ENCODE peak calls at places on chromosome 9, in four cellular contexts. C is stimulated activated naive CD8-positive, alpha-beta T cell treated with anti-CD3 and anti-CD28 coated beads, Interleukin-15, amount 100 ng/mL, for 72 hours; J is omental fat pad; I is GM06990. O is an unnamed sample.

GRCh38 chr9:36423196-36423595 is 23.1 kb upstream of the RNF38 start:
- DNase-seq in C (no peak), J (no peak), I (no peak), O (no peak)

GRCh38 chr9:119370816-119371215 is 1.6 kb upstream of the BRINP1 start:
- DNase-seq in C (no peak), J (no peak), I (no peak), O (peak; percentile 2)

GRCh38 chr9:127169507-127169883 is 47.1 kb upstream of the ANGPTL2 start:
- DNase-seq in C (no peak), J (no peak), I (no peak), O (no peak)

GRCh38 chr9:70588999-70589398 is 174.5 kb upstream of the KLF9 start:
- DNase-seq in C (no peak), J (no peak), I (no peak), O (no peak)

GRCh38 chr9:12739014-12739413 is 35.8 kb upstream of the LURAP1L start:
- DNase-seq in C (no peak), J (no peak), I (no peak), O (no peak)

GRCh38 chr9:85527331-85528015 is 214.3 kb downstream of the AGTPBP1 start:
- DNase-seq in C (no peak), J (no peak), I (no peak), O (no peak)

GRCh38 chr9:93467062-93467416 is 13.7 kb upstream of the FAM120AOS start:
- DNase-seq in C (no peak), J (no peak), I (no peak), O (no peak)

GRCh38 chr9:124135813-124136365 is 121.9 kb upstream of the NEK6 start:
- DNase-seq in C (no peak), J (no peak), I (no peak), O (no peak)

GRCh38 chr9:115845648-115846312 is 307.8 kb upstream of the PAPPA start:
- DNase-seq in C (no peak), J (no peak), I (no peak), O (no peak)

GRCh38 chr9:35847786-35848185 is 18.8 kb downstream of the TMEM8B start:
- DNase-seq in C (no peak), J (no peak), I (no peak), O (no peak)

GRCh38 chr9:3873818-3874217 is 348.0 kb upstream of the RFX3 start:
- DNase-seq in C (no peak), J (no peak), I (no peak), O (no peak)

GRCh38 chr9:68731857-68732256 is 26.8 kb downstream of the PIP5K1B start:
- DNase-seq in C (no peak), J (no peak), I (no peak), O (no peak)

GRCh38 chr9:85162822-85163221 is 493.3 kb downstream of the NTRK2 start:
- DNase-seq in C (no peak), J (no peak), I (no peak), O (no peak)

GRCh38 chr9:86807577-86807976 is 139.7 kb downstream of the GAS1 start:
- DNase-seq in C (no peak), J (no peak), I (no peak), O (no peak)

GRCh38 chr9:36828574-36829141 is 205.4 kb downstream of the PAX5 start:
- DNase-seq in C (no peak), J (no peak), I (no peak), O (no peak)

GRCh38 chr9:15349892-15350761 is 43.1 kb upstream of the TTC39B start:
- DNase-seq in C (no peak), J (no peak), I (no peak), O (no peak)

GRCh38 chr9:115267788-115268187 is 149.8 kb upstream of the TNC start:
- DNase-seq in C (no peak), J (no peak), I (no peak), O (no peak)

GRCh38 chr9:23088932-23089364 is 642.3 kb downstream of the DMRTA1 start:
- DNase-seq in C (no peak), J (no peak), I (no peak), O (no peak)

GRCh38 chr9:4987996-4988421 is 2.9 kb downstream of the JAK2 start:
- DNase-seq in C (peak; percentile 55), J (no peak), I (peak; percentile 31), O (peak; percentile 68)

GRCh38 chr9:70411141-70411929 is 3.1 kb downstream of the KLF9 start:
- DNase-seq in C (peak; percentile 48), J (no peak), I (no peak), O (no peak)

GRCh38 chr9:137820161-137820855 is 57.3 kb upstream of the CACNA1B start:
- DNase-seq in C (no peak), J (no peak), I (no peak), O (no peak)

GRCh38 chr9:115739096-115739875 is 414.3 kb upstream of the PAPPA start:
- DNase-seq in C (no peak), J (no peak), I (no peak), O (no peak)

GRCh38 chr9:71760901-71761300 is 7.4 kb downstream of the CEMIP2 start:
- DNase-seq in C (no peak), J (no peak), I (no peak), O (no peak)

GRCh38 chr9:108094676-108094993 is 605.1 kb upstream of the KLF4 start:
- DNase-seq in C (no peak), J (no peak), I (no peak), O (no peak)

GRCh38 chr9:30774326-30774725 is 1610.1 kb upstream of the ACO1 start:
- DNase-seq in C (no peak), J (no peak), I (no peak), O (no peak)

GRCh38 chr9:114283551-114284111 is 39.3 kb upstream of the ORM1 start:
- DNase-seq in C (no peak), J (peak; percentile 12), I (no peak), O (no peak)

GRCh38 chr9:8871396-8871795 is 1071.8 kb upstream of the DMAC1 start:
- DNase-seq in C (no peak), J (no peak), I (no peak), O (no peak)

GRCh38 chr9:134301387-134302129 is 24.7 kb upstream of the RXRA start:
- DNase-seq in C (peak; percentile 74), J (no peak), I (peak; percentile 40), O (no peak)

GRCh38 chr9:120900821-120901220 is 23.8 kb upstream of the PHF19 start:
- DNase-seq in C (no peak), J (no peak), I (no peak), O (no peak)

GRCh38 chr9:31677415-31677814 is 707.0 kb upstream of the ACO1 start:
- DNase-seq in C (no peak), J (no peak), I (no peak), O (no peak)

GRCh38 chr9:137077758-137078693 is 709 bp downstream of the UAP1L1 start:
- DNase-seq in C (peak; percentile 39), J (no peak), I (peak; percentile 63), O (peak; percentile 26)

GRCh38 chr9:14561929-14562386 is 131.3 kb downstream of the ZDHHC21 start:
- DNase-seq in C (no peak), J (no peak), I (no peak), O (no peak)

GRCh38 chr9:7315746-7316457 is 483.7 kb downstream of the DMAC1 start:
- DNase-seq in C (no peak), J (no peak), I (no peak), O (no peak)

GRCh38 chr9:104850771-104851170 is 77.2 kb downstream of the ABCA1 start:
- DNase-seq in C (no peak), J (no peak), I (no peak), O (no peak)

GRCh38 chr9:94971378-94972131 is 245.1 kb downstream of the AOPEP start:
- DNase-seq in C (no peak), J (no peak), I (no peak), O (no peak)